ENCODE peak calls at places on chromosome X, in nine cellular contexts. N, V, H, E, F, C, Y, S and K are unnamed samples.

GRCh38 chrX:132489256-132490085 is 633 bp upstream of the MBNL3 start:
- DNase-seq in N (peak), V (peak), H (peak), E (no peak), F (peak), C (peak), Y (peak), S (peak), K (peak)

GRCh38 chrX:9907645-9908387 is 59.3 kb upstream of the CLDN34 start:
- DNase-seq in N (no peak), V (no peak), H (no peak), E (no peak), F (no peak), C (no peak), Y (no peak), S (no peak), K (no peak)

GRCh38 chrX:21658152-21658737 is at the start of gene KLHL34:
- DNase-seq in N (no peak), V (no peak), H (no peak), E (no peak), F (peak), C (no peak), Y (no peak), S (no peak), K (no peak)

GRCh38 chrX:153526801-153527599 is 9.6 kb downstream of the ATP2B3 start:
- DNase-seq in N (peak), V (no peak), H (no peak), E (no peak), F (no peak), C (no peak), Y (no peak), S (no peak), K (no peak)

GRCh38 chrX:127732709-127733108 is 319.5 kb downstream of the ACTRT1 start:
- DNase-seq in N (no peak), V (no peak), H (no peak), E (no peak), F (no peak), C (no peak), Y (no peak), S (no peak), K (no peak)

GRCh38 chrX:133726642-133727041 is 258.8 kb downstream of the GPC3 start:
- DNase-seq in N (no peak), V (no peak), H (no peak), E (no peak), F (no peak), C (no peak), Y (no peak), S (no peak), K (no peak)

GRCh38 chrX:145393702-145394235 is 146.5 kb downstream of the SPANXN1 start:
- DNase-seq in N (no peak), V (no peak), H (peak), E (no peak), F (no peak), C (no peak), Y (no peak), S (peak), K (no peak)

GRCh38 chrX:108270739-108271396 is 167.4 kb downstream of the COL4A6 start:
- DNase-seq in N (no peak), V (no peak), H (no peak), E (peak), F (no peak), C (no peak), Y (no peak), S (no peak), K (no peak)

GRCh38 chrX:23509256-23509655 is 158.0 kb upstream of the PRDX4 start:
- DNase-seq in N (no peak), V (no peak), H (no peak), E (no peak), F (no peak), C (no peak), Y (no peak), S (no peak), K (no peak)

GRCh38 chrX:75746891-75747639 is 38.0 kb downstream of the MAGEE2 start:
- DNase-seq in N (no peak), V (peak), H (peak), E (peak), F (peak), C (peak), Y (no peak), S (peak), K (peak)

GRCh38 chrX:42515939-42516338 is 262.0 kb downstream of the PPP1R2C start:
- DNase-seq in N (no peak), V (no peak), H (no peak), E (no peak), F (no peak), C (no peak), Y (no peak), S (no peak), K (no peak)

GRCh38 chrX:103918584-103919335 is 43.7 kb upstream of the TMSB15B start:
- DNase-seq in N (peak), V (peak), H (peak), E (peak), F (peak), C (peak), Y (peak), S (peak), K (peak)

GRCh38 chrX:1491851-1492349 is 39.2 kb upstream of the ASMTL start:
- DNase-seq in N (no peak), V (peak), H (peak), E (no peak), F (no peak), C (peak), Y (peak), S (peak), K (no peak)

GRCh38 chrX:38871129-38872029 is 70.1 kb downstream of the MID1IP1 start:
- DNase-seq in N (peak), V (no peak), H (no peak), E (no peak), F (no peak), C (no peak), Y (no peak), S (no peak), K (no peak)

GRCh38 chrX:1451251-1451675 is 1.4 kb downstream of the ASMTL start:
- DNase-seq in N (no peak), V (peak), H (peak), E (no peak), F (no peak), C (no peak), Y (peak), S (no peak), K (no peak)

GRCh38 chrX:39165773-39166172 is 364.5 kb downstream of the MID1IP1 start:
- DNase-seq in N (no peak), V (no peak), H (no peak), E (no peak), F (no peak), C (peak), Y (no peak), S (no peak), K (no peak)

GRCh38 chrX:78024349-78025108 is 55.1 kb upstream of the PGAM4 start:
- DNase-seq in N (peak), V (peak), H (no peak), E (no peak), F (peak), C (no peak), Y (no peak), S (peak), K (no peak)

GRCh38 chrX:19889582-19890342 is 2.4 kb upstream of the SH3KBP1 start:
- DNase-seq in N (no peak), V (peak), H (no peak), E (peak), F (no peak), C (no peak), Y (no peak), S (peak), K (peak)

GRCh38 chrX:136525738-136526606 is 6.0 kb upstream of the VGLL1 start:
- DNase-seq in N (no peak), V (no peak), H (peak), E (peak), F (no peak), C (no peak), Y (peak), S (peak), K (no peak)

GRCh38 chrX:46574941-46575381 is 1.4 kb downstream of the CHST7 start:
- DNase-seq in N (no peak), V (peak), H (no peak), E (no peak), F (peak), C (peak), Y (no peak), S (no peak), K (peak)

GRCh38 chrX:118736394-118737010 is 9.1 kb downstream of the IL13RA1 start:
- DNase-seq in N (no peak), V (no peak), H (no peak), E (no peak), F (no peak), C (no peak), Y (no peak), S (no peak), K (no peak)

GRCh38 chrX:22974616-22975015 is 25.1 kb upstream of the DDX53 start:
- DNase-seq in N (no peak), V (no peak), H (no peak), E (no peak), F (no peak), C (no peak), Y (no peak), S (no peak), K (no peak)

GRCh38 chrX:17860811-17861495 is at the start of gene RAI2:
- DNase-seq in N (peak), V (no peak), H (peak), E (no peak), F (peak), C (peak), Y (peak), S (no peak), K (no peak)

GRCh38 chrX:106906361-106906760 is 3.2 kb upstream of the RIPPLY1 start:
- DNase-seq in N (no peak), V (no peak), H (no peak), E (no peak), F (no peak), C (no peak), Y (peak), S (no peak), K (no peak)

GRCh38 chrX:153864561-153865320 is 21.2 kb downstream of the L1CAM start:
- DNase-seq in N (no peak), V (no peak), H (peak), E (no peak), F (no peak), C (no peak), Y (no peak), S (no peak), K (no peak)

GRCh38 chrX:11887175-11887574 is 129.1 kb downstream of the MSL3 start:
- DNase-seq in N (peak), V (no peak), H (no peak), E (no peak), F (no peak), C (no peak), Y (no peak), S (no peak), K (no peak)

GRCh38 chrX:110114260-110114776 is 111.4 kb downstream of the TMEM164 start:
- DNase-seq in N (no peak), V (no peak), H (no peak), E (no peak), F (no peak), C (no peak), Y (no peak), S (no peak), K (no peak)

GRCh38 chrX:75155454-75155829 is 641 bp downstream of the ABCB7 start:
- DNase-seq in N (no peak), V (no peak), H (no peak), E (peak), F (no peak), C (no peak), Y (no peak), S (no peak), K (no peak)

GRCh38 chrX:137072396-137072795 is 38.6 kb upstream of the GPR101 start:
- DNase-seq in N (no peak), V (no peak), H (no peak), E (no peak), F (no peak), C (no peak), Y (no peak), S (no peak), K (no peak)

GRCh38 chrX:153643431-153644351 is 3.3 kb upstream of the DUSP9 start:
- DNase-seq in N (no peak), V (no peak), H (peak), E (no peak), F (no peak), C (no peak), Y (peak), S (peak), K (no peak)

GRCh38 chrX:154323537-154323936 is 27.9 kb downstream of the TKTL1 start:
- DNase-seq in N (no peak), V (no peak), H (no peak), E (no peak), F (no peak), C (no peak), Y (no peak), S (no peak), K (no peak)

GRCh38 chrX:105725228-105725627 is 97.1 kb upstream of the NRK start:
- DNase-seq in N (no peak), V (no peak), H (no peak), E (no peak), F (no peak), C (no peak), Y (no peak), S (no peak), K (no peak)

GRCh38 chrX:74453178-74453577 is 31.9 kb downstream of the SLC16A2 start:
- DNase-seq in N (no peak), V (no peak), H (no peak), E (no peak), F (no peak), C (no peak), Y (no peak), S (no peak), K (no peak)

GRCh38 chrX:22968494-22968893 is 31.3 kb upstream of the DDX53 start:
- DNase-seq in N (no peak), V (no peak), H (no peak), E (no peak), F (no peak), C (no peak), Y (no peak), S (no peak), K (no peak)